ENCODE peak calls at places on chromosomes 4 and X, in six cellular contexts. Q is SK-N-SH, I is K562, R is H1, N is HepG2, V is GM12892. G is an unnamed sample.

GRCh38 chr4:100086766-100087431 is 103.4 kb downstream of the DDIT4L start:
- DNase-seq in Q (no peak), I (no peak), R (peak), N (no peak), V (no peak), G (no peak)

GRCh38 chr4:74638689-74639088 is 155.6 kb downstream of the BTC start:
- DNase-seq in Q (no peak), I (no peak), R (no peak), N (no peak), V (no peak), G (no peak)

GRCh38 chr4:6198278-6198677 is 2.1 kb downstream of the JAKMIP1 start:
- DNase-seq in Q (no peak), I (no peak), R (no peak), N (no peak), V (no peak), G (no peak)

GRCh38 chr4:140057693-140058092 is 96.3 kb downstream of the MAML3 start:
- DNase-seq in Q (no peak), I (no peak), R (no peak), N (no peak), V (no peak), G (no peak)

GRCh38 chrX:1727531-1728027 is 112.7 kb downstream of the ASMT start:
- DNase-seq in Q (no peak), I (no peak), R (peak), N (peak), V (no peak), G (no peak)

GRCh38 chr4:179664628-179665027 is 2222.4 kb upstream of the AGA start:
- DNase-seq in Q (no peak), I (no peak), R (no peak), N (no peak), V (no peak), G (no peak)

GRCh38 chr4:180598281-180598680 is 1644.9 kb upstream of the TENM3 start:
- DNase-seq in Q (no peak), I (no peak), R (no peak), N (no peak), V (no peak), G (no peak)

GRCh38 chr4:82125863-82126297 is 247.9 kb downstream of the HNRNPD start:
- DNase-seq in Q (no peak), I (no peak), R (no peak), N (no peak), V (no peak), G (no peak)

GRCh38 chr4:122874194-122874593 is 47.6 kb downstream of the FGF2 start:
- DNase-seq in Q (no peak), I (no peak), R (no peak), N (peak), V (no peak), G (no peak)

GRCh38 chr4:24973471-24974251 is 57.1 kb downstream of the LGI2 start:
- DNase-seq in Q (no peak), I (no peak), R (no peak), N (peak), V (no peak), G (no peak)

GRCh38 chr4:17450431-17450830 is 61.5 kb downstream of the QDPR start:
- DNase-seq in Q (no peak), I (no peak), R (no peak), N (no peak), V (no peak), G (no peak)

GRCh38 chrX:21745756-21746155 is 12.2 kb downstream of the SMPX start:
- DNase-seq in Q (peak), I (peak), R (no peak), N (no peak), V (no peak), G (no peak)

GRCh38 chr4:22483551-22483981 is 32.3 kb downstream of the ADGRA3 start:
- DNase-seq in Q (no peak), I (no peak), R (no peak), N (no peak), V (no peak), G (peak)

GRCh38 chr4:103199009-103199408 is 866 bp upstream of the CENPE start:
- DNase-seq in Q (no peak), I (no peak), R (no peak), N (no peak), V (no peak), G (no peak)

GRCh38 chr4:56424697-56425514 is 10.5 kb downstream of the PPAT start:
- DNase-seq in Q (peak), I (peak), R (no peak), N (no peak), V (no peak), G (no peak)

GRCh38 chr4:41142946-41143720 is 71.2 kb downstream of the APBB2 start:
- DNase-seq in Q (no peak), I (no peak), R (no peak), N (no peak), V (no peak), G (no peak)

GRCh38 chr4:188370781-188371180 is 231.5 kb downstream of the TRIML1 start:
- DNase-seq in Q (no peak), I (no peak), R (no peak), N (no peak), V (no peak), G (no peak)

GRCh38 chr4:629916-630641 is 4.7 kb downstream of the PDE6B start:
- DNase-seq in Q (peak), I (no peak), R (no peak), N (no peak), V (no peak), G (no peak)

GRCh38 chr4:125801373-125801772 is 486.6 kb downstream of the FAT4 start:
- DNase-seq in Q (no peak), I (no peak), R (no peak), N (no peak), V (no peak), G (no peak)

GRCh38 chr4:74466242-74466641 is 21.3 kb downstream of the AREG start:
- DNase-seq in Q (no peak), I (no peak), R (no peak), N (no peak), V (no peak), G (no peak)

GRCh38 chrX:143633530-143634372 is 2.1 kb downstream of the SLITRK4 start:
- DNase-seq in Q (no peak), I (no peak), R (peak), N (no peak), V (no peak), G (no peak)

GRCh38 chr4:76996445-76996844 is 46.9 kb downstream of the SEPTIN11 start:
- DNase-seq in Q (no peak), I (no peak), R (no peak), N (no peak), V (no peak), G (no peak)

GRCh38 chr4:183830438-183830985 is 74.6 kb upstream of the STOX2 start:
- DNase-seq in Q (no peak), I (no peak), R (no peak), N (no peak), V (no peak), G (no peak)

GRCh38 chrX:645024-645376 is 14.4 kb downstream of the SHOX start:
- DNase-seq in Q (no peak), I (no peak), R (no peak), N (no peak), V (no peak), G (no peak)

GRCh38 chrX:107707866-107708265 is 67.7 kb downstream of the TSC22D3 start:
- DNase-seq in Q (no peak), I (no peak), R (no peak), N (no peak), V (no peak), G (no peak)

GRCh38 chr4:28555851-28556250 is 1695.2 kb downstream of the STIM2 start:
- DNase-seq in Q (no peak), I (no peak), R (no peak), N (no peak), V (no peak), G (no peak)

GRCh38 chr4:175906397-175906796 is 94.3 kb upstream of the GPM6A start:
- DNase-seq in Q (no peak), I (no peak), R (no peak), N (no peak), V (no peak), G (no peak)

GRCh38 chr4:140163029-140163810 is 9.2 kb upstream of the MAML3 start:
- DNase-seq in Q (no peak), I (no peak), R (no peak), N (no peak), V (no peak), G (no peak)

GRCh38 chrX:39309721-39310152 is 508.5 kb downstream of the MID1IP1 start:
- DNase-seq in Q (peak), I (no peak), R (no peak), N (no peak), V (no peak), G (no peak)

GRCh38 chrX:2451456-2452316 is 49.1 kb downstream of the DHRSX start:
- DNase-seq in Q (no peak), I (peak), R (peak), N (no peak), V (no peak), G (no peak)

GRCh38 chrX:46325312-46325877 is 219.8 kb downstream of the ZNF674 start:
- DNase-seq in Q (no peak), I (no peak), R (no peak), N (peak), V (no peak), G (no peak)

GRCh38 chr4:141541851-141542250 is 94.5 kb upstream of the IL15 start:
- DNase-seq in Q (no peak), I (no peak), R (no peak), N (no peak), V (no peak), G (no peak)

GRCh38 chr4:78960926-78961325 is 21.7 kb upstream of the PAQR3 start:
- DNase-seq in Q (no peak), I (no peak), R (no peak), N (no peak), V (no peak), G (no peak)

GRCh38 chr4:44210750-44211149 is 237.9 kb downstream of the KCTD8 start:
- DNase-seq in Q (no peak), I (no peak), R (no peak), N (no peak), V (no peak), G (no peak)

GRCh38 chr4:99816611-99817309 is at the start of gene DAPP1:
- DNase-seq in Q (no peak), I (no peak), R (no peak), N (no peak), V (peak), G (peak)

GRCh38 chr4:169383724-169384123 is 113.0 kb upstream of the SH3RF1 start:
- DNase-seq in Q (no peak), I (no peak), R (no peak), N (no peak), V (no peak), G (no peak)

GRCh38 chrX:54045563-54046228 is 1.4 kb upstream of the PHF8 start:
- DNase-seq in Q (no peak), I (no peak), R (no peak), N (peak), V (no peak), G (no peak)

DNA sequence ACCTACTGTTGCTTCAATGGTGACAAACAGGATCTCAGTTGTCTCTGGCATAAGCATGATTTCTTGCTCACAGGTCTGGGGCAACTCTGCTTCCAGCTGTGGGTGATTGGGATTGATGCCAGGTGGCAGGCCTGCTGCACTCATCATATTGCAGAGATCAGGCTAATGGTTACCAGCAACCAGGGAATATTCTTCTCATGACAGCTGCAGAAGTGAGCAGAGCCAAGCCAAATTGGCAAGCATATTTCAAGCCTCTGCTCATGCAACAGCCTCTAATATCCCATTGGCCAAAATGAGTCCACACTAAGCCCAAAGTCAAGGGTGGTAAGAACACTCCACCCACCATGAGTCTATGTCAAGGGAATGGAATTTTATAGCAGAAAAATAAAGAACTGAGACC is 26.7 kb upstream of the TBC1D19 start:
- DNase-seq in Q (peak), I (no peak), R (no peak), N (no peak), V (no peak), G (no peak)
- TF ChIP-seq TAF1 in Q (no peak), I (no peak), R (no peak), N (no peak), V (no peak), G (no peak)

GRCh38 chr4:38831653-38832052 is 25.0 kb downstream of the TLR6 start:
- DNase-seq in Q (no peak), I (no peak), R (no peak), N (no peak), V (no peak), G (no peak)
- TF ChIP-seq TAF1 in Q (no peak), I (no peak), R (no peak), N (no peak), V (no peak), G (no peak)

GRCh38 chr4:26930964-26931363 is 70.3 kb downstream of the STIM2 start:
- DNase-seq in Q (no peak), I (no peak), R (no peak), N (no peak), V (no peak), G (no peak)

GRCh38 chr4:26937136-26937535 is 76.5 kb downstream of the STIM2 start:
- DNase-seq in Q (no peak), I (peak), R (no peak), N (no peak), V (no peak), G (no peak)

GRCh38 chr4:26931451-26931850 is 70.8 kb downstream of the STIM2 start:
- DNase-seq in Q (no peak), I (no peak), R (no peak), N (no peak), V (no peak), G (no peak)

GRCh38 chr4:26936284-26937065 is 75.8 kb downstream of the STIM2 start:
- DNase-seq in Q (no peak), I (peak), R (no peak), N (peak), V (no peak), G (no peak)

GRCh38 chr4:26931961-26932360 is 71.3 kb downstream of the STIM2 start:
- DNase-seq in Q (no peak), I (no peak), R (no peak), N (no peak), V (no peak), G (no peak)
- TF ChIP-seq TAF1 in Q (no peak), I (no peak), R (no peak), N (no peak), V (no peak), G (no peak)

GRCh38 chr4:108166038-108166437 is 2.7 kb downstream of the LEF1 start:
- DNase-seq in Q (no peak), I (no peak), R (no peak), N (no peak), V (no peak), G (no peak)
- TF ChIP-seq TAF1 in Q (no peak), I (no peak), R (no peak), N (no peak), V (no peak), G (no peak)

GRCh38 chr4:2333356-2333841 is 71.5 kb upstream of the MXD4 start:
- DNase-seq in Q (peak), I (no peak), R (no peak), N (no peak), V (no peak), G (peak)

GRCh38 chr4:2336659-2337058 is 74.8 kb upstream of the MXD4 start:
- DNase-seq in Q (no peak), I (no peak), R (no peak), N (no peak), V (no peak), G (no peak)

GRCh38 chr4:2335729-2336101 is 73.8 kb upstream of the MXD4 start:
- DNase-seq in Q (no peak), I (no peak), R (no peak), N (no peak), V (no peak), G (no peak)

GRCh38 chr4:2333916-2334644 is 72.2 kb upstream of the MXD4 start:
- DNase-seq in Q (peak), I (no peak), R (no peak), N (no peak), V (no peak), G (no peak)

DNA sequence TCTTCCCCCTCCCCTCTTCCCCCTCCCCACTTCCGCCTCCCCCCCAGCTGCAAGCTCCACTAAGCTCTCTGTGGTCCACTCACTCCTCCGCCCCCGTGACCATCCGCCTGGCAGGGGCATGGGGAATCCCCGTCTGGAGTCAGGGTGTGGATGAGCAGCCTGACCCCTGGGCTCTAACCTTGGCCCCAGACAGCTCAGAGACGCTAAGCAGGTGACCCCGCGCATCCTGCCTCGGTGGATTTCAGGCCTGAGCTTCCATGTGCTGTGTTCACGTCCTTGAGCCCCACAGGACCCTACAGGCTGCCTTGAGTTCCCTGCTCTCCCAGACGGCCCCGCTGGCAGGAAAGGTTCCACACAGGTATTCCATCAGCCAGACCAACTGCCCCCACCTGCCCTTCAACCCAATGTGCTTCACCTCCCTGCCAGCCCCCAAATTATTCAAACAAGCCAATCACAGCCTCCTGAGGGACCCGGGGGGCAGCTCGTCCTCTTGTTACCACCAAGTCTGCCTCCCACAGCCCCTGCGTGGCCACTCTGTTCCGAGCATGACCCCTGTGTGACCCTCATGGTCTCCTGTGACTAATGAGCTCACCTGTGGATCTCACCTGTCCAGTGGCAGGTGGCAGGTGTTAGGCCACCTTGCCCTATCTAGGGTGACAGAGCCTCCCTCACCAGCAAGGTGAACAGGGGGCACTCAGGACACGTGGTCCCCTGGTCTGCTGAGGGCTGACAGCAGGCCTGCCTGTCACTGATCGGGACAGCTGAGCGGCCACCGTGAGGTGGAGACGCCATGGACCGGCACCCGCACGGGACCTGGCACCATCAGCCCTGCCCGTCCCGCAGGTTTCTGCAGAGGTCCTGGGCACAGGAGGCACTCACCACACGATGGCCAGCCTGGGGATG is 73.2 kb upstream of the MXD4 start:
- DNase-seq in Q (peak), I (no peak), R (no peak), N (no peak), V (no peak), G (no peak)
- TF ChIP-seq TAF1 in Q (no peak), I (no peak), R (no peak), N (no peak), V (no peak), G (no peak)

GRCh38 chrX:49225858-49226257 is 7.3 kb downstream of the CACNA1F start:
- DNase-seq in Q (no peak), I (no peak), R (no peak), N (no peak), V (no peak), G (no peak)

GRCh38 chrX:49230500-49231232 is 2.5 kb downstream of the CACNA1F start:
- DNase-seq in Q (no peak), I (peak), R (peak), N (peak), V (peak), G (no peak)

GRCh38 chrX:49226946-49227345 is 6.2 kb downstream of the CACNA1F start:
- DNase-seq in Q (no peak), I (no peak), R (no peak), N (no peak), V (no peak), G (no peak)

GRCh38 chrX:49227726-49228125 is 5.4 kb downstream of the CACNA1F start:
- DNase-seq in Q (no peak), I (no peak), R (no peak), N (no peak), V (no peak), G (no peak)

GRCh38 chrX:49228185-49228584 is 5.0 kb downstream of the CACNA1F start:
- DNase-seq in Q (no peak), I (no peak), R (no peak), N (no peak), V (no peak), G (no peak)
- TF ChIP-seq TAF1 in Q (no peak), I (no peak), R (no peak), N (no peak), V (no peak), G (no peak)

GRCh38 chr4:8689741-8690140 is 97.2 kb downstream of the CPZ start:
- DNase-seq in Q (no peak), I (no peak), R (no peak), N (no peak), V (no peak), G (no peak)
- TF ChIP-seq TAF1 in Q (no peak), I (no peak), R (no peak), N (no peak), V (no peak), G (no peak)

GRCh38 chr4:10108818-10109783 is 7.5 kb downstream of the WDR1 start:
- DNase-seq in Q (no peak), I (no peak), R (no peak), N (no peak), V (no peak), G (no peak)
- TF ChIP-seq TAF1 in Q (no peak), I (no peak), R (no peak), N (no peak), V (no peak), G (no peak)

GRCh38 chr4:80096175-80096850 is 23.3 kb upstream of the ANTXR2 start:
- DNase-seq in Q (no peak), I (no peak), R (no peak), N (no peak), V (no peak), G (no peak)

GRCh38 chr4:80092847-80093246 is 19.8 kb upstream of the ANTXR2 start:
- DNase-seq in Q (no peak), I (no peak), R (no peak), N (no peak), V (no peak), G (no peak)

GRCh38 chr4:80093563-80093962 is 20.5 kb upstream of the ANTXR2 start:
- DNase-seq in Q (no peak), I (no peak), R (no peak), N (no peak), V (no peak), G (no peak)

GRCh38 chr4:80092088-80092487 is 19.1 kb upstream of the ANTXR2 start:
- DNase-seq in Q (no peak), I (no peak), R (no peak), N (no peak), V (no peak), G (no peak)

DNA sequence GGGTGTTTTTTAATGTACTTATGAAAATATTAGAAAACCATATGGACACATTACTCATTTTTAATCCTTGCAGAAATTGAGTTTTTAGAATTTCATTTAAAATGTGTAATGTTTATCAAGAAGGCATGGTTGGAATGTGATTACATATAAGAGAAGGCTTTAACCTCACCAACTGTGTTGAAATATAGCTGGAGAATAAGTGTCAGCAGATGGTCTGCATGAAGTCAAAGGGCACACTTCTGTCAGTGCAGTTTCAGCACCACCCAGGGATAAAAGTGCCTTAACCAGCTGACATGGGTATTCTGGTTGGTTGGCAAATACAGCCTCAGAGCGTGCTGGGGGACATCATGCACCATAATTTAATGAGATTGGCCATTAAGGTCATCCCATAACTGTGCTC is 21.2 kb upstream of the ANTXR2 start:
- DNase-seq in Q (no peak), I (no peak), R (no peak), N (no peak), V (no peak), G (no peak)
- TF ChIP-seq TAF1 in Q (no peak), I (no peak), R (no peak), N (no peak), V (no peak), G (no peak)

G was measured in GM12878.